ENCODE peak calls at places on chromosomes 13 and 19, in ten cellular contexts. K is transverse colon; U is GM20000; G is progenitor cell of endocrine pancreas; B is AG09319; J is epithelial cell of esophagus; W is HFF-Myc; E is fibroblast of lung; C is CD8-positive, alpha-beta T cell; I is uterus. Y is an unnamed sample.

GRCh38 chr13:113022391-113023216 is 53.6 kb downstream of the MCF2L start:
- DNase-seq in K (no peak), U (no peak), G (no peak), B (no peak), J (peak), W (no peak), E (no peak), C (no peak), I (no peak), Y (no peak)

GRCh38 chr19:5827342-5827890 is 12.1 kb downstream of the FUT6 start:
- DNase-seq in K (no peak), U (no peak), G (no peak), B (no peak), J (no peak), W (no peak), E (no peak), C (no peak), I (no peak), Y (no peak)

GRCh38 chr19:4557971-4558941 is 1.2 kb downstream of the SEMA6B start:
- DNase-seq in K (peak), U (peak), G (peak), B (no peak), J (no peak), W (no peak), E (no peak), C (peak), I (peak), Y (peak)

GRCh38 chr13:45941261-45941660 is 89.7 kb upstream of the SIAH3 start:
- DNase-seq in K (no peak), U (peak), G (no peak), B (no peak), J (no peak), W (no peak), E (no peak), C (no peak), I (no peak), Y (no peak)

GRCh38 chr19:18233224-18233825 is 7.1 kb upstream of the PDE4C start:
- DNase-seq in K (peak), U (peak), G (peak), B (no peak), J (peak), W (no peak), E (peak), C (peak), I (peak), Y (peak)

GRCh38 chr19:11268783-11269267 is 6.5 kb upstream of the DOCK6 start:
- DNase-seq in K (peak), U (no peak), G (no peak), B (no peak), J (peak), W (peak), E (peak), C (no peak), I (peak), Y (no peak)

GRCh38 chr13:30744686-30745085 is 9.3 kb downstream of the ALOX5AP start:
- DNase-seq in K (no peak), U (no peak), G (no peak), B (no peak), J (no peak), W (no peak), E (no peak), C (no peak), I (no peak), Y (no peak)

GRCh38 chr13:34044660-34045080 is 226.7 kb downstream of the RFC3 start:
- DNase-seq in K (no peak), U (no peak), G (no peak), B (peak), J (peak), W (peak), E (peak), C (no peak), I (no peak), Y (no peak)

GRCh38 chr13:74039667-74040066 is 94.5 kb downstream of the KLF12 start:
- DNase-seq in K (no peak), U (no peak), G (no peak), B (no peak), J (peak), W (no peak), E (no peak), C (no peak), I (no peak), Y (no peak)

GRCh38 chr13:98450495-98451167 is 126.3 kb downstream of the STK24 start:
- DNase-seq in K (no peak), U (no peak), G (no peak), B (no peak), J (no peak), W (no peak), E (no peak), C (no peak), I (no peak), Y (no peak)

GRCh38 chr13:53170910-53171309 is 142.3 kb downstream of the OLFM4 start:
- DNase-seq in K (no peak), U (no peak), G (no peak), B (no peak), J (no peak), W (no peak), E (no peak), C (no peak), I (no peak), Y (no peak)

GRCh38 chr19:18852634-18853033 is 20.9 kb downstream of the UPF1 start:
- DNase-seq in K (no peak), U (no peak), G (no peak), B (no peak), J (peak), W (no peak), E (no peak), C (no peak), I (no peak), Y (no peak)

GRCh38 chr13:84999252-84999651 is 800.0 kb downstream of the SLITRK6 start:
- DNase-seq in K (no peak), U (no peak), G (no peak), B (no peak), J (no peak), W (no peak), E (no peak), C (no peak), I (no peak), Y (no peak)

GRCh38 chr13:53272873-53273272 is 244.3 kb downstream of the OLFM4 start:
- DNase-seq in K (no peak), U (no peak), G (no peak), B (no peak), J (no peak), W (no peak), E (no peak), C (no peak), I (no peak), Y (no peak)

GRCh38 chr13:114096811-114097503 is 35.5 kb downstream of the RASA3 start:
- DNase-seq in K (no peak), U (no peak), G (no peak), B (no peak), J (peak), W (no peak), E (no peak), C (no peak), I (no peak), Y (no peak)

GRCh38 chr13:74114202-74114601 is 20.0 kb downstream of the KLF12 start:
- DNase-seq in K (no peak), U (no peak), G (no peak), B (peak), J (peak), W (no peak), E (no peak), C (no peak), I (no peak), Y (no peak)

GRCh38 chr13:74288361-74288911 is 154.2 kb upstream of the KLF12 start:
- DNase-seq in K (peak), U (peak), G (no peak), B (no peak), J (peak), W (no peak), E (peak), C (peak), I (no peak), Y (peak)

GRCh38 chr13:78603240-78603947 is at the start of gene POU4F1:
- DNase-seq in K (peak), U (peak), G (peak), B (no peak), J (peak), W (no peak), E (peak), C (peak), I (no peak), Y (peak)

GRCh38 chr19:3137139-3137538 is 1.3 kb downstream of the GNA15 start:
- DNase-seq in K (no peak), U (no peak), G (no peak), B (no peak), J (no peak), W (no peak), E (peak), C (no peak), I (peak), Y (no peak)

GRCh38 chr19:49911381-49912145 is 14.9 kb upstream of the IL4I1 start:
- DNase-seq in K (no peak), U (peak), G (no peak), B (no peak), J (no peak), W (no peak), E (no peak), C (no peak), I (no peak), Y (no peak)

DNA sequence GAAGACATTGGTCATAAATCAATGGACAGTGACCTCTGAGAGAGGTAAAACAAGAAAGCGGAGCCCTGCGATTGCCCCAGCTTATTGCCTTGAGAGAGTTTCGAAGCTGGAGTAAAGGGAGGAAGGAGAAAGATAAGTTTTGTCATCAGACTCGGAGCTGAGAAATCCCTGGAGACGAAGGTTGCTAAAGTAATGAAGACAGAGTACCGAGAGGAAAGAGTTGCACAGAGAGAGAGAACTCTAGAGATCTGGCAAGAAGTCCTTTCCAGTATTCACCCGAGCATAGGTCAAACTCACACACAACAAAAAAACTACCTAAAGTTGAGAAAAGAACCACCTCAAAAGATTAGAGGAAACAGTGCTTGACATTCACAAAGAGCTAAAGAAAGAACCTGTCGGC is 472.0 kb downstream of the DACH1 start:
- DNase-seq in K (no peak), U (no peak), G (no peak), B (no peak), J (no peak), W (no peak), E (no peak), C (no peak), I (no peak), Y (no peak)
- TF ChIP-seq CTCF in K (no peak), U (no peak), G (no peak), B (no peak), J (no peak), W (no peak), E (no peak), C (no peak), I (no peak), Y (no peak)

DNA sequence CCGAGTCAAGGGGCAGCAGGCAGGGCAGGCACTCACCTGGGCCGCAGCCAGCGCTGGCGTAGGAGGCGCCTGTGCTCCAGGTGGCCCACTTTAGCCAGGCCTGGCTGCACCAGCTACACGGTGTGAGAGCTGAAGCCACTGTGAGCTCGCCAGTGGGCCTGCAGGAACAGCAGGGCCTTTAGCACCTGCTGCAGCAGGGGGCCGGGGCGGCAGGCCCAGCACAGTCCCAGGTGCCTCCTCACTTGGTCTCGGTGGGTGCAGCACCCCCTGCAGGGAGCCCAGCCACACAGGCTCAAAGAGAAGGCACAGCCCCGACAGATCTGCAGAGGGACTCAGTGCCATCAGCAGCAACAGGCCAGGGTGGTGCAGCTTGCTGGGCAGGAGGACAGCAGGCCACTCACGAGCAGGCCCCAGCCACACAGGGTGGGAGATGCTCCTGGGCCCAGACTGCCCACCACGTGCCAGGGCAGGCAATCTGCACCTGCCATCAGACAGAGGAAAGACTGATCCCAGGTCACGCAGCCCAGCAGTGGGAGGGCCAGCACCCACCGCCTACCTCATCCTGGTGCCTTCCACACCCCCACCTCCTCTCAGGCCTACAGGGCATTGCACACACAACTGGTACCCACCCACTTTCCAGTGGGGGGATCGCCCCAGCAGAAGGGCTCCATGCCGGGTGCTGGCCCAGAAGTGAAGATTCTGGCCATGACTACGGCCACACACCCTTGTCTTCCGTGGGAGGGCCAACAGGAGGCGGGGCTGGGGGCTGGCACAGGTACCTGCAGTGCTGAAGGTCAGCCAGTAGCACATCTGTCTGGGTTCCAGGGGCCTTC is 15.8 kb downstream of the ARHGAP33 start:
- DNase-seq in K (no peak), U (no peak), G (no peak), B (no peak), J (no peak), W (no peak), E (no peak), C (no peak), I (no peak), Y (no peak)
- TF ChIP-seq CTCF in K (no peak), U (no peak), G (peak), B (no peak), J (no peak), W (peak), E (no peak), C (no peak), I (no peak), Y (no peak)

DNA sequence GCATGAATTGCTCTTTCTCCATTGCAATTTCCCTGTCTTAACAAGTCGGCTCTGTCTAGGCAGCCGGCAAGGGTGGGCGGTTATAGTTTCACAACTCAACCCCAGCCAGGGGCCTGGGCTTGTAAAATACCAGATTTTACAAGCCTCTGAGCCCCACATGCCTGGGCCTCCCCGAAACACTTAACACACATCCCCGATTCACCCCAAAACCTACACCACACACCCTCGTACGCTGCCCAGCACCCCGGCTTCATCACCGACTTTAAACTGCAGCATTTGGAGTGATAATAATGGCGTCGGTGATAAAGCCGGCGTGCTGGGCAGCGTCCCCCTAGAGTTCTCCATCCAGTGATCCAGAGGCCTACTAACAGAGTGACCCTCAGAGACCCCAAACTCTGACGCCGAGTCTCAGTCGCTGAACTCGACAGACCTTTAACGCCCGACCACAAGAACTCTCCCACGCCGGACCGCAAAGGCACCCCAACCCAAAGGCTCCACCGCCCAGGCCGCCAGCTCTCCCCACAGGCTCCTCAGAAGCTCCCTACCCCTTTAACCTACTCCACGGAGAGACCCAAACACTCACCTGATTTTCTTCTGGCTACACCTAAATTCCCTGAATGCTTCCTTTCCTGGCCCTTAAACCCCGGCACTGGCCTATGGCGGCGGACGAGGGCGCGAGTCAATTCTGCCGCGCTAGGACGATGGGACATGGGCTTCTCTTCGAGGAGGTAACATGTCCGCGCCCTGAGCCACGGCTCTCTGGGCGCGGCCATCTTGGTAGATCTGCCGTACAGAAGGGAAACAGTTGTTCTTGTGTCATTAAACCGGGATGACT is at the start of gene ZNF649:
- DNase-seq in K (peak), U (peak), G (peak), B (peak), J (peak), W (peak), E (peak), C (peak), I (peak), Y (peak)
- TF ChIP-seq CTCF in K (no peak), U (no peak), G (no peak), B (peak), J (no peak), W (no peak), E (no peak), C (no peak), I (peak), Y (no peak)

DNA sequence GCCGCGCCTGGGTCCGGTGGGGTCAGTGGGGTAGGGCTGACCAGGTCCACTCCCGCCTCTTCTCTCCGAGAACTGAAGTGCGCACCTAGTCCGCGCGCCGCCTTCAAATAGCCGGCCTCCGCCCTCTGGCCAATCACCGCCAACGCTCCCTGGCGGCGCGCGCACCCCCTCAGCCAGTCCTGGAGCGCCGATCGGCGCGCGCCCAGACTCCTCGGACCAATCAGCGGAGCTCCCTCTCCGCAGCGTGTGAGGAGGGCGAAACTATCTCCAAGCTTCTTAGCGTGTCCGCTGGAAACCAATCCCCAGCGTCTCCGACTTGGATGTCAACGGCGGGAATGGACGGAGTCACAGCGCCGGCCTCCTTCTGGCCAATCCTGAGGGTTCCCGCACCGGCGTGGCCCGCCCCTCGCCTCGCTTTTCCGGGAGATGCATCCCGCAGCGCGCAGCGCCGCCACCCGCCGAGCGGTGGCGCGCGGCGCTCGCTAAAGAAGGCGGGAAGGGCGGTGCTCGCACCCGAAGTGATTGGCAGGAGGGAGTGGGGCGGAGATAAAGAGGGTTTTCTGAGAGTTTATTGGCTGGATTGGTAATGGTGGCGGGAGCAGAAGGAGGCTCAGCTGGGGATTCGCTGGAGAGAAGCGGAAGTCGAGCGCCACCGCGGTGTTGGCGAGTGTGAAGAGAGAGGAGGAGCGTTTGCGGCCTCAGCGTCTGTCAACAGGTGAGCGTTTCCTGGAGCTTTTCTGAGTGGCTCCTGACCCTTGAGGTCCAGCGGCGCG is at the start of gene ASF1B:
- DNase-seq in K (peak), U (peak), G (peak), B (peak), J (peak), W (peak), E (peak), C (peak), I (peak), Y (peak)
- TF ChIP-seq CTCF in K (peak), U (peak), G (peak), B (peak), J (peak), W (peak), E (peak), C (peak), I (peak), Y (peak)

GRCh38 chr19:7366701-7367420 is 18.1 kb downstream of the ARHGEF18 start:
- DNase-seq in K (no peak), U (peak), G (no peak), B (no peak), J (peak), W (peak), E (peak), C (no peak), I (no peak), Y (no peak)
- TF ChIP-seq CTCF in K (peak), U (peak), G (peak), B (peak), J (peak), W (peak), E (peak), C (peak), I (peak), Y (peak)

DNA sequence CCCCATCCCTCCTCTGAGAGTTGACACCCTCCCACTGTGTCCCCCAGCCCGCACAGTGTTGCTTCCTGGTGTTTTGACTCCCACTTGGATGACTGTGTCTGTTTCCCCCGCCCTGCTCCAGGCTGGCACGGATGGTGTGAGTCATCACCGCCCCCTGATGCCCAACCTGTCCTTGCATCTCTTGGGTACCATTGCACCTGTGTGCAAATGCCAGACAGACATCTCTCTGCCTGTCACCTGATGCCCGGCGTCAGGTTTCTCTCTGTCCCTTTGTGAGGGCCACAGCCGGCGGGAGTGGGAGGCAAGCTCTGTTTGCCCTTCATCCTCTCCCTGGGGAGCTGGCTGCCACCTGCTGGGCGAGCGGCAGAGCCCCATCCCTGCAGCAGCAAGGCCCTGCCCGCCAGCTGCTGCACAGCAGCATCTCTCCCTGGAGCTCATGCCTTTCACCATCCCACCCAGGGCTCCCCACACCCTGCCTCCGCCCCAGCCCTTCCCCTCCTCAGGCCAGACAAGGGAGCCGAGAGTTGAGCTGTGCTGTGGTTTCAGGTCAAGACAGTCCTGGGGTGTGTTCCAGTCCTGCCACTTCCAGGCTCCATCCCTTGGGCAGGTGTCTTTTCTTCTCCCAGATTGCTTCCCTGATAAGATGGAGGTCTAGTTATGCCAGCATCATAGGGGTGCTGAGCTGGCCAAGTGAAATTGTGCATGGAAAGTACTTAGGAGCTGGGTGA is 29.7 kb downstream of the NKPD1 start:
- DNase-seq in K (no peak), U (no peak), G (no peak), B (no peak), J (peak), W (no peak), E (no peak), C (no peak), I (no peak), Y (no peak)
- TF ChIP-seq CTCF in K (peak), U (peak), G (peak), B (no peak), J (peak), W (peak), E (no peak), C (no peak), I (no peak), Y (no peak)

DNA sequence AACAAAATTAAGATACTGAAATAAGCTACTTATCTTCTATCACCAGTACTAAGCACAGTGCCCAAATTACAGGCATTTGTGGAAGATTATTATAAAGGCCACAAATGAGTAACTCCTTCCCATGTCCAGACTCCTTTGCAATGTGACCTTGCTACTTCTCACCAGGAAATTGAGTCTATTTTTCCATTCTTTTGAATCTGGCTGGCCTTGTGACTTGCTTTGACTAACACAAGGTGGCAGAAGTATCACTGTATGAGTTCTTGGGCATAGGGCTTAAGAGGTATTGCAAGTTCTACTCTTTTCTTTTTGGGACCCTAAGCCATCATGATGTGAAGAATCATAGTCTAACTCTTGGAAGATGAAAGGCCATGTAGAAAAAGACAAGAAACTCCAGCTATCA is 49.9 kb downstream of the UGGT2 start:
- DNase-seq in K (no peak), U (no peak), G (no peak), B (no peak), J (peak), W (no peak), E (peak), C (no peak), I (no peak), Y (no peak)
- TF ChIP-seq CTCF in K (no peak), U (no peak), G (peak), B (no peak), J (no peak), W (no peak), E (no peak), C (no peak), I (no peak), Y (no peak)

Y was measured in natural killer cell.